ENCODE peak calls at places on chromosomes 4 and X, in nine cellular contexts. One of them, this sample, is unnamed.

GRCh38 chr4:72136429-72136828 is 104.6 kb downstream of the NPFFR2 start:
- DNase-seq in mammary epithelial cell: no peak
- DNase-seq in fibroblast of mammary gland: no peak
- DNase-seq in foreskin fibroblast: no peak
- DNase-seq in stomach: no peak
- DNase-seq in kidney epithelial cell: peak
- DNase-seq in cardiac muscle cell: no peak
- DNase-seq in heart left ventricle: no peak
- DNase-seq in astrocyte of the cerebellum: no peak
- DNase-seq in this sample: no peak

GRCh38 chr4:155066871-155067270 is 141.6 kb upstream of the NPY2R start:
- DNase-seq in stomach: no peak
- DNase-seq in astrocyte of the cerebellum: no peak
- DNase-seq in fibroblast of mammary gland: no peak
- DNase-seq in kidney epithelial cell: no peak
- DNase-seq in heart left ventricle: no peak
- DNase-seq in cardiac muscle cell: no peak
- DNase-seq in foreskin fibroblast: no peak
- DNase-seq in mammary epithelial cell: no peak
- DNase-seq in this sample: no peak

GRCh38 chr4:67087897-67088296 is 457.4 kb downstream of the CENPC start:
- DNase-seq in heart left ventricle: peak
- DNase-seq in fibroblast of mammary gland: peak
- DNase-seq in cardiac muscle cell: peak
- DNase-seq in kidney epithelial cell: no peak
- DNase-seq in mammary epithelial cell: peak
- DNase-seq in astrocyte of the cerebellum: no peak
- DNase-seq in stomach: peak
- DNase-seq in foreskin fibroblast: no peak
- DNase-seq in this sample: no peak

GRCh38 chr4:15976456-15977096 is 13.6 kb upstream of the FGFBP2 start:
- DNase-seq in kidney epithelial cell: no peak
- DNase-seq in stomach: no peak
- DNase-seq in mammary epithelial cell: no peak
- DNase-seq in astrocyte of the cerebellum: no peak
- DNase-seq in fibroblast of mammary gland: peak
- DNase-seq in cardiac muscle cell: peak
- DNase-seq in foreskin fibroblast: no peak
- DNase-seq in heart left ventricle: no peak
- DNase-seq in this sample: no peak

GRCh38 chr4:118680808-118681207 is 4.4 kb upstream of the METTL14 start:
- DNase-seq in cardiac muscle cell: no peak
- DNase-seq in fibroblast of mammary gland: no peak
- DNase-seq in astrocyte of the cerebellum: no peak
- DNase-seq in kidney epithelial cell: no peak
- DNase-seq in foreskin fibroblast: no peak
- DNase-seq in stomach: no peak
- DNase-seq in heart left ventricle: no peak
- DNase-seq in mammary epithelial cell: no peak
- DNase-seq in this sample: no peak

GRCh38 chr4:27666943-27667342 is 806.3 kb downstream of the STIM2 start:
- DNase-seq in astrocyte of the cerebellum: no peak
- DNase-seq in foreskin fibroblast: no peak
- DNase-seq in heart left ventricle: no peak
- DNase-seq in fibroblast of mammary gland: peak
- DNase-seq in mammary epithelial cell: peak
- DNase-seq in cardiac muscle cell: no peak
- DNase-seq in stomach: no peak
- DNase-seq in kidney epithelial cell: no peak
- DNase-seq in this sample: no peak

GRCh38 chr4:119394826-119395225 is 72.9 kb upstream of the FABP2 start:
- DNase-seq in foreskin fibroblast: no peak
- DNase-seq in mammary epithelial cell: no peak
- DNase-seq in stomach: no peak
- DNase-seq in astrocyte of the cerebellum: no peak
- DNase-seq in kidney epithelial cell: no peak
- DNase-seq in heart left ventricle: no peak
- DNase-seq in cardiac muscle cell: no peak
- DNase-seq in fibroblast of mammary gland: no peak
- DNase-seq in this sample: no peak

GRCh38 chrX:38664285-38664684 is 102.9 kb downstream of the TSPAN7 start:
- DNase-seq in mammary epithelial cell: peak
- DNase-seq in foreskin fibroblast: peak
- DNase-seq in fibroblast of mammary gland: peak
- DNase-seq in heart left ventricle: no peak
- DNase-seq in cardiac muscle cell: peak
- DNase-seq in stomach: no peak
- DNase-seq in kidney epithelial cell: peak
- DNase-seq in astrocyte of the cerebellum: peak
- DNase-seq in this sample: no peak

GRCh38 chr4:55736605-55737183 is 82.9 kb upstream of the EXOC1L start:
- DNase-seq in stomach: no peak
- DNase-seq in heart left ventricle: no peak
- DNase-seq in mammary epithelial cell: no peak
- DNase-seq in fibroblast of mammary gland: peak
- DNase-seq in foreskin fibroblast: peak
- DNase-seq in kidney epithelial cell: no peak
- DNase-seq in astrocyte of the cerebellum: no peak
- DNase-seq in cardiac muscle cell: peak
- DNase-seq in this sample: no peak

GRCh38 chr4:133147922-133148689 is 988 bp upstream of the PCDH10 start:
- DNase-seq in heart left ventricle: no peak
- DNase-seq in stomach: no peak
- DNase-seq in kidney epithelial cell: no peak
- DNase-seq in mammary epithelial cell: no peak
- DNase-seq in foreskin fibroblast: peak
- DNase-seq in cardiac muscle cell: peak
- DNase-seq in fibroblast of mammary gland: peak
- DNase-seq in astrocyte of the cerebellum: no peak
- DNase-seq in this sample: no peak
- H3K4me3 ChIP-seq in heart left ventricle: peak
- H3K4me3 ChIP-seq in stomach: peak
- H3K4me3 ChIP-seq in kidney epithelial cell: peak
- H3K4me3 ChIP-seq in mammary epithelial cell: peak
- H3K4me3 ChIP-seq in foreskin fibroblast: peak
- H3K4me3 ChIP-seq in cardiac muscle cell: peak
- H3K4me3 ChIP-seq in fibroblast of mammary gland: peak
- H3K4me3 ChIP-seq in astrocyte of the cerebellum: peak
- H3K4me3 ChIP-seq in this sample: peak

GRCh38 chrX:54788446-54788845 is 9.6 kb downstream of the ITIH6 start:
- DNase-seq in cardiac muscle cell: no peak
- DNase-seq in heart left ventricle: no peak
- DNase-seq in fibroblast of mammary gland: no peak
- DNase-seq in mammary epithelial cell: no peak
- DNase-seq in kidney epithelial cell: no peak
- DNase-seq in foreskin fibroblast: no peak
- DNase-seq in astrocyte of the cerebellum: no peak
- DNase-seq in stomach: no peak
- DNase-seq in this sample: no peak

GRCh38 chrX:54785901-54786300 is 12.2 kb downstream of the ITIH6 start:
- DNase-seq in stomach: no peak
- DNase-seq in cardiac muscle cell: peak
- DNase-seq in heart left ventricle: no peak
- DNase-seq in mammary epithelial cell: no peak
- DNase-seq in foreskin fibroblast: peak
- DNase-seq in fibroblast of mammary gland: peak
- DNase-seq in astrocyte of the cerebellum: no peak
- DNase-seq in kidney epithelial cell: no peak
- DNase-seq in this sample: no peak

GRCh38 chrX:54786972-54787371 is 11.1 kb downstream of the ITIH6 start:
- DNase-seq in cardiac muscle cell: no peak
- DNase-seq in foreskin fibroblast: no peak
- DNase-seq in astrocyte of the cerebellum: no peak
- DNase-seq in heart left ventricle: no peak
- DNase-seq in mammary epithelial cell: peak
- DNase-seq in fibroblast of mammary gland: no peak
- DNase-seq in stomach: peak
- DNase-seq in kidney epithelial cell: no peak
- DNase-seq in this sample: no peak
- TF ChIP-seq CTCF in cardiac muscle cell: no peak
- TF ChIP-seq CTCF in foreskin fibroblast: no peak
- TF ChIP-seq CTCF in astrocyte of the cerebellum: no peak
- TF ChIP-seq CTCF in heart left ventricle: no peak
- TF ChIP-seq CTCF in mammary epithelial cell: peak
- TF ChIP-seq CTCF in fibroblast of mammary gland: no peak
- TF ChIP-seq CTCF in stomach: no peak
- TF ChIP-seq CTCF in kidney epithelial cell: no peak
- TF ChIP-seq CTCF in this sample: no peak

DNA sequence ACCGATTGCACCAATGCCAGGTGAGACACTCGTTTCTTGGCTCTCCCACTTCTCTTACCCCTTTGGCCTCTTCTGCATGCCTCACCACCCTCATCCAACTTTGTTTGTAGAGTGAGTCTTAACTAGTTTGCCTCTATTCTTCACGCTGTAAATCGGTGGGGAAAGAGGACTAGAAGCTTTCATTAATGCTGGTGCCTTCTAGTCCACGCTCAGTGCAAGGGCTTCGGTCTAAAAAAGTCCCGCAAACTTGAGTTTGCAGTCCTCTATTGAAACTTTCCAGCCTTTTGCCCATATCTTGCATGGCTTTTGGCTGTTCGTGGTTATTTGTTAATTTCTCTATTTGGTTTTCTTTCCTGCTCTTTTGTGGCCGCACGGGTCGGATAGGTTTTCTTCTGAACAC is 838 bp downstream of the DACH2 start:
- DNase-seq in cardiac muscle cell: no peak
- DNase-seq in astrocyte of the cerebellum: no peak
- DNase-seq in foreskin fibroblast: no peak
- DNase-seq in mammary epithelial cell: no peak
- DNase-seq in heart left ventricle: no peak
- DNase-seq in stomach: no peak
- DNase-seq in kidney epithelial cell: no peak
- DNase-seq in fibroblast of mammary gland: no peak
- DNase-seq in this sample: no peak
- H3K4me3 ChIP-seq in cardiac muscle cell: peak
- H3K4me3 ChIP-seq in astrocyte of the cerebellum: peak
- H3K4me3 ChIP-seq in foreskin fibroblast: no peak
- H3K4me3 ChIP-seq in mammary epithelial cell: peak
- H3K4me3 ChIP-seq in heart left ventricle: no peak
- H3K4me3 ChIP-seq in stomach: peak
- H3K4me3 ChIP-seq in kidney epithelial cell: no peak
- H3K4me3 ChIP-seq in fibroblast of mammary gland: no peak
- H3K4me3 ChIP-seq in this sample: no peak

GRCh38 chr4:102500371-102501175 is 586 bp upstream of the NFKB1 start:
- DNase-seq in heart left ventricle: peak
- DNase-seq in stomach: peak
- DNase-seq in kidney epithelial cell: no peak
- DNase-seq in mammary epithelial cell: peak
- DNase-seq in fibroblast of mammary gland: peak
- DNase-seq in astrocyte of the cerebellum: no peak
- DNase-seq in foreskin fibroblast: peak
- DNase-seq in cardiac muscle cell: peak
- DNase-seq in this sample: no peak
- TF ChIP-seq CTCF in heart left ventricle: no peak
- TF ChIP-seq CTCF in stomach: no peak
- TF ChIP-seq CTCF in kidney epithelial cell: peak
- TF ChIP-seq CTCF in mammary epithelial cell: peak
- TF ChIP-seq CTCF in fibroblast of mammary gland: no peak
- TF ChIP-seq CTCF in astrocyte of the cerebellum: peak
- TF ChIP-seq CTCF in foreskin fibroblast: no peak
- TF ChIP-seq CTCF in cardiac muscle cell: no peak
- TF ChIP-seq CTCF in this sample: no peak

GRCh38 chr4:6781561-6781960 is 966 bp upstream of the KIAA0232 start:
- DNase-seq in cardiac muscle cell: no peak
- DNase-seq in heart left ventricle: no peak
- DNase-seq in astrocyte of the cerebellum: no peak
- DNase-seq in kidney epithelial cell: no peak
- DNase-seq in stomach: no peak
- DNase-seq in mammary epithelial cell: no peak
- DNase-seq in foreskin fibroblast: no peak
- DNase-seq in fibroblast of mammary gland: no peak
- DNase-seq in this sample: no peak
- H3K4me3 ChIP-seq in cardiac muscle cell: peak
- H3K4me3 ChIP-seq in heart left ventricle: peak
- H3K4me3 ChIP-seq in astrocyte of the cerebellum: peak
- H3K4me3 ChIP-seq in kidney epithelial cell: no peak
- H3K4me3 ChIP-seq in stomach: peak
- H3K4me3 ChIP-seq in mammary epithelial cell: peak
- H3K4me3 ChIP-seq in foreskin fibroblast: peak
- H3K4me3 ChIP-seq in fibroblast of mammary gland: peak
- H3K4me3 ChIP-seq in this sample: peak

DNA sequence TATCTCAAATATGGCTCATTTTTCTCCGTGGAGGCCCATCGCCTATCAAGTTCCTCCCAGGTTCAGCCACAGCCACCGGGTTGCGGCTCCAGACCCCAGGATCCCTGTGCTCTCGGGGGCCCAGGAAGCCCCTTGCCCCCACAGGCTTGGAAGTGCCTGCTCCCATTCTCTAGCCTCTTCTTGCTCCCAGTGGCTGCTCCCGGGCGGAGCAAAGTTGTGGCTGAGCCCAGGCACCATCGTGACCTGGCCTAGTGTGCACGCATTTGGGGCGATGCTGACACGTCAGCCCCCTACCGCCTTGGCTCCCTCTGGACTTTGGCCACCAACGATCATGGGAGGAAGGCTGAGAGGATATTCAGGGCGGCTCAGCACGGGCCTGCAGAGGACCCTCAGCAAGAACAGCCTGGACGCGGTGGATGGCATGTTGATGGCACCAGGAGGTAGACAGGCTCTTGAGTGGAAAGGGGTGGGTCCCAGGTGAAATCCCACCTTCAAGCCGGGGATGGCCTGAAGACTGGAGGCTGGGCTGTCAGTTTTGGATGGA is 419.4 kb upstream of the AGA start:
- DNase-seq in fibroblast of mammary gland: no peak
- DNase-seq in mammary epithelial cell: no peak
- DNase-seq in heart left ventricle: no peak
- DNase-seq in kidney epithelial cell: no peak
- DNase-seq in stomach: no peak
- DNase-seq in cardiac muscle cell: no peak
- DNase-seq in foreskin fibroblast: no peak
- DNase-seq in astrocyte of the cerebellum: no peak
- DNase-seq in this sample: no peak
- TF ChIP-seq CTCF in fibroblast of mammary gland: no peak
- TF ChIP-seq CTCF in mammary epithelial cell: no peak
- TF ChIP-seq CTCF in heart left ventricle: no peak
- TF ChIP-seq CTCF in kidney epithelial cell: no peak
- TF ChIP-seq CTCF in stomach: no peak
- TF ChIP-seq CTCF in cardiac muscle cell: no peak
- TF ChIP-seq CTCF in foreskin fibroblast: no peak
- TF ChIP-seq CTCF in astrocyte of the cerebellum: no peak
- TF ChIP-seq CTCF in this sample: no peak